ENCODE peak calls at places on chromosomes 7 and 10, in nine cellular contexts. One of them, this sample, is unnamed.

GRCh38 chr10:76012928-76013327 is 581.5 kb downstream of the LRMDA start:
- DNase-seq in stimulated activated CD4-positive, alpha-beta T cell treated with anti-CD3 and anti-CD28 coated beads, Interleukin-4, amount 100 ng/mL, for 48 hours: no peak
- DNase-seq in central memory CD4-positive, alpha-beta T cell: no peak
- DNase-seq in keratinocyte: no peak
- DNase-seq in Daoy: no peak
- DNase-seq in left cardiac atrium: no peak
- DNase-seq in stomach: no peak
- DNase-seq in activated CD4-positive, alpha-beta T cell treated with anti-CD3 and anti-CD28 coated beads, Interleukin-2, amount 10 ng/mL, durations not matched to agents 7 days and 5 days: no peak
- DNase-seq in GM23338: no peak
- DNase-seq in this sample: no peak

GRCh38 chr7:44236333-44236728 is 35.6 kb downstream of the YKT6 start:
- DNase-seq in Daoy: no peak
- DNase-seq in GM23338: peak; percentile 51
- DNase-seq in keratinocyte: no peak
- DNase-seq in activated CD4-positive, alpha-beta T cell treated with anti-CD3 and anti-CD28 coated beads, Interleukin-2, amount 10 ng/mL, durations not matched to agents 7 days and 5 days: no peak
- DNase-seq in stimulated activated CD4-positive, alpha-beta T cell treated with anti-CD3 and anti-CD28 coated beads, Interleukin-4, amount 100 ng/mL, for 48 hours: no peak
- DNase-seq in left cardiac atrium: no peak
- DNase-seq in central memory CD4-positive, alpha-beta T cell: no peak
- DNase-seq in stomach: no peak
- DNase-seq in this sample: no peak

GRCh38 chr7:112176693-112177415 is 29.3 kb downstream of the DOCK4 start:
- DNase-seq in activated CD4-positive, alpha-beta T cell treated with anti-CD3 and anti-CD28 coated beads, Interleukin-2, amount 10 ng/mL, durations not matched to agents 7 days and 5 days: no peak
- DNase-seq in central memory CD4-positive, alpha-beta T cell: no peak
- DNase-seq in left cardiac atrium: no peak
- DNase-seq in Daoy: no peak
- DNase-seq in stomach: no peak
- DNase-seq in stimulated activated CD4-positive, alpha-beta T cell treated with anti-CD3 and anti-CD28 coated beads, Interleukin-4, amount 100 ng/mL, for 48 hours: no peak
- DNase-seq in GM23338: no peak
- DNase-seq in keratinocyte: no peak
- DNase-seq in this sample: no peak

GRCh38 chr7:45591101-45591906 is 17.1 kb downstream of the ADCY1 start:
- DNase-seq in left cardiac atrium: no peak
- DNase-seq in keratinocyte: no peak
- DNase-seq in stimulated activated CD4-positive, alpha-beta T cell treated with anti-CD3 and anti-CD28 coated beads, Interleukin-4, amount 100 ng/mL, for 48 hours: no peak
- DNase-seq in activated CD4-positive, alpha-beta T cell treated with anti-CD3 and anti-CD28 coated beads, Interleukin-2, amount 10 ng/mL, durations not matched to agents 7 days and 5 days: no peak
- DNase-seq in Daoy: no peak
- DNase-seq in stomach: peak; percentile 17
- DNase-seq in GM23338: no peak
- DNase-seq in central memory CD4-positive, alpha-beta T cell: no peak
- DNase-seq in this sample: no peak

GRCh38 chr10:58266826-58267712 is 625 bp downstream of the IPMK start:
- DNase-seq in stimulated activated CD4-positive, alpha-beta T cell treated with anti-CD3 and anti-CD28 coated beads, Interleukin-4, amount 100 ng/mL, for 48 hours: peak; percentile 2
- DNase-seq in stomach: peak; percentile 42
- DNase-seq in keratinocyte: no peak
- DNase-seq in left cardiac atrium: peak; percentile 40
- DNase-seq in Daoy: peak; percentile 39
- DNase-seq in GM23338: peak; percentile 50
- DNase-seq in activated CD4-positive, alpha-beta T cell treated with anti-CD3 and anti-CD28 coated beads, Interleukin-2, amount 10 ng/mL, durations not matched to agents 7 days and 5 days: peak; percentile 52
- DNase-seq in central memory CD4-positive, alpha-beta T cell: peak; percentile 54
- DNase-seq in this sample: peak; percentile 81

GRCh38 chr7:26307226-26307625 is 15.6 kb downstream of the SNX10 start:
- DNase-seq in GM23338: no peak
- DNase-seq in Daoy: peak; percentile 50
- DNase-seq in left cardiac atrium: peak; percentile 34
- DNase-seq in stomach: no peak
- DNase-seq in keratinocyte: no peak
- DNase-seq in activated CD4-positive, alpha-beta T cell treated with anti-CD3 and anti-CD28 coated beads, Interleukin-2, amount 10 ng/mL, durations not matched to agents 7 days and 5 days: no peak
- DNase-seq in central memory CD4-positive, alpha-beta T cell: no peak
- DNase-seq in stimulated activated CD4-positive, alpha-beta T cell treated with anti-CD3 and anti-CD28 coated beads, Interleukin-4, amount 100 ng/mL, for 48 hours: no peak
- DNase-seq in this sample: no peak

GRCh38 chr7:129574487-129574886 is 37.0 kb upstream of the NRF1 start:
- DNase-seq in keratinocyte: no peak
- DNase-seq in central memory CD4-positive, alpha-beta T cell: no peak
- DNase-seq in GM23338: no peak
- DNase-seq in stimulated activated CD4-positive, alpha-beta T cell treated with anti-CD3 and anti-CD28 coated beads, Interleukin-4, amount 100 ng/mL, for 48 hours: no peak
- DNase-seq in stomach: no peak
- DNase-seq in activated CD4-positive, alpha-beta T cell treated with anti-CD3 and anti-CD28 coated beads, Interleukin-2, amount 10 ng/mL, durations not matched to agents 7 days and 5 days: no peak
- DNase-seq in Daoy: peak; percentile 79
- DNase-seq in left cardiac atrium: peak; percentile 24
- DNase-seq in this sample: peak; percentile 60

GRCh38 chr7:95491634-95492314 is 6.0 kb downstream of the ASB4 start:
- DNase-seq in keratinocyte: peak; percentile 98
- DNase-seq in GM23338: peak; percentile 72
- DNase-seq in central memory CD4-positive, alpha-beta T cell: no peak
- DNase-seq in activated CD4-positive, alpha-beta T cell treated with anti-CD3 and anti-CD28 coated beads, Interleukin-2, amount 10 ng/mL, durations not matched to agents 7 days and 5 days: no peak
- DNase-seq in stomach: no peak
- DNase-seq in stimulated activated CD4-positive, alpha-beta T cell treated with anti-CD3 and anti-CD28 coated beads, Interleukin-4, amount 100 ng/mL, for 48 hours: no peak
- DNase-seq in left cardiac atrium: no peak
- DNase-seq in Daoy: peak; percentile 34
- DNase-seq in this sample: no peak

GRCh38 chr7:130365511-130366441 is 14.5 kb upstream of the CPA1 start:
- DNase-seq in keratinocyte: no peak
- DNase-seq in GM23338: peak; percentile 54
- DNase-seq in activated CD4-positive, alpha-beta T cell treated with anti-CD3 and anti-CD28 coated beads, Interleukin-2, amount 10 ng/mL, durations not matched to agents 7 days and 5 days: no peak
- DNase-seq in stomach: peak; percentile 28
- DNase-seq in Daoy: peak; percentile 96
- DNase-seq in left cardiac atrium: no peak
- DNase-seq in stimulated activated CD4-positive, alpha-beta T cell treated with anti-CD3 and anti-CD28 coated beads, Interleukin-4, amount 100 ng/mL, for 48 hours: no peak
- DNase-seq in central memory CD4-positive, alpha-beta T cell: no peak
- DNase-seq in this sample: peak; percentile 81

GRCh38 chr10:22611425-22612111 is 102.8 kb downstream of the PIP4K2A start:
- DNase-seq in left cardiac atrium: no peak
- DNase-seq in stimulated activated CD4-positive, alpha-beta T cell treated with anti-CD3 and anti-CD28 coated beads, Interleukin-4, amount 100 ng/mL, for 48 hours: peak; percentile 46
- DNase-seq in keratinocyte: no peak
- DNase-seq in GM23338: no peak
- DNase-seq in Daoy: no peak
- DNase-seq in activated CD4-positive, alpha-beta T cell treated with anti-CD3 and anti-CD28 coated beads, Interleukin-2, amount 10 ng/mL, durations not matched to agents 7 days and 5 days: peak; percentile 87
- DNase-seq in stomach: no peak
- DNase-seq in central memory CD4-positive, alpha-beta T cell: peak; percentile 90
- DNase-seq in this sample: no peak

GRCh38 chr7:146172112-146172511 is 55.5 kb downstream of the CNTNAP2 start:
- DNase-seq in left cardiac atrium: no peak
- DNase-seq in stimulated activated CD4-positive, alpha-beta T cell treated with anti-CD3 and anti-CD28 coated beads, Interleukin-4, amount 100 ng/mL, for 48 hours: no peak
- DNase-seq in central memory CD4-positive, alpha-beta T cell: no peak
- DNase-seq in activated CD4-positive, alpha-beta T cell treated with anti-CD3 and anti-CD28 coated beads, Interleukin-2, amount 10 ng/mL, durations not matched to agents 7 days and 5 days: no peak
- DNase-seq in stomach: no peak
- DNase-seq in keratinocyte: no peak
- DNase-seq in GM23338: peak; percentile 30
- DNase-seq in Daoy: no peak
- DNase-seq in this sample: no peak

GRCh38 chr7:57867884-57868701 is 418.1 kb downstream of the ZNF716 start:
- DNase-seq in stimulated activated CD4-positive, alpha-beta T cell treated with anti-CD3 and anti-CD28 coated beads, Interleukin-4, amount 100 ng/mL, for 48 hours: no peak
- DNase-seq in stomach: no peak
- DNase-seq in left cardiac atrium: peak; percentile 23
- DNase-seq in GM23338: no peak
- DNase-seq in Daoy: no peak
- DNase-seq in activated CD4-positive, alpha-beta T cell treated with anti-CD3 and anti-CD28 coated beads, Interleukin-2, amount 10 ng/mL, durations not matched to agents 7 days and 5 days: no peak
- DNase-seq in central memory CD4-positive, alpha-beta T cell: no peak
- DNase-seq in keratinocyte: no peak
- DNase-seq in this sample: peak; percentile 21

GRCh38 chr7:17674166-17674955 is 265.9 kb downstream of the SNX13 start:
- DNase-seq in GM23338: no peak
- DNase-seq in Daoy: no peak
- DNase-seq in central memory CD4-positive, alpha-beta T cell: no peak
- DNase-seq in stomach: no peak
- DNase-seq in activated CD4-positive, alpha-beta T cell treated with anti-CD3 and anti-CD28 coated beads, Interleukin-2, amount 10 ng/mL, durations not matched to agents 7 days and 5 days: no peak
- DNase-seq in stimulated activated CD4-positive, alpha-beta T cell treated with anti-CD3 and anti-CD28 coated beads, Interleukin-4, amount 100 ng/mL, for 48 hours: no peak
- DNase-seq in keratinocyte: no peak
- DNase-seq in left cardiac atrium: no peak
- DNase-seq in this sample: no peak

GRCh38 chr10:121536271-121536918 is 61.8 kb downstream of the FGFR2 start:
- DNase-seq in central memory CD4-positive, alpha-beta T cell: no peak
- DNase-seq in activated CD4-positive, alpha-beta T cell treated with anti-CD3 and anti-CD28 coated beads, Interleukin-2, amount 10 ng/mL, durations not matched to agents 7 days and 5 days: no peak
- DNase-seq in Daoy: peak; percentile 17
- DNase-seq in stimulated activated CD4-positive, alpha-beta T cell treated with anti-CD3 and anti-CD28 coated beads, Interleukin-4, amount 100 ng/mL, for 48 hours: no peak
- DNase-seq in left cardiac atrium: no peak
- DNase-seq in keratinocyte: no peak
- DNase-seq in GM23338: peak; percentile 50
- DNase-seq in stomach: no peak
- DNase-seq in this sample: no peak

This sample was measured in psoas muscle.